ENCODE peak calls at places on chromosomes 12 and 14, in eight cellular contexts. One of them, this sample, is unnamed.
A peak's percentile ranks its signal among the peaks of the same experiment; 100 is the strongest.

GRCh38 chr12:41436076-41436475 is 248.0 kb downstream of the PDZRN4 start:
- DNase-seq in brain microvascular endothelial cell: no peak
- DNase-seq in HCT116: no peak
- DNase-seq in tibial artery: no peak
- DNase-seq in transverse colon: no peak
- DNase-seq in HFFc6: no peak
- DNase-seq in HFF-Myc: no peak
- DNase-seq in neural progenitor cell: no peak
- DNase-seq in this sample: no peak

GRCh38 chr14:86450075-86450474 is 920.1 kb downstream of the FLRT2 start:
- DNase-seq in brain microvascular endothelial cell: no peak
- DNase-seq in HCT116: no peak
- DNase-seq in tibial artery: no peak
- DNase-seq in transverse colon: no peak
- DNase-seq in HFFc6: peak; percentile 24
- DNase-seq in HFF-Myc: peak; percentile 9
- DNase-seq in neural progenitor cell: no peak
- DNase-seq in this sample: no peak

GRCh38 chr12:52821071-52821730 is 7.3 kb upstream of the KRT4 start:
- DNase-seq in brain microvascular endothelial cell: no peak
- DNase-seq in HCT116: no peak
- DNase-seq in tibial artery: no peak
- DNase-seq in transverse colon: no peak
- DNase-seq in HFFc6: no peak
- DNase-seq in HFF-Myc: no peak
- DNase-seq in neural progenitor cell: no peak
- DNase-seq in this sample: no peak

GRCh38 chr14:77909911-77910310 is 110.0 kb downstream of the ADCK1 start:
- DNase-seq in brain microvascular endothelial cell: no peak
- DNase-seq in HCT116: no peak
- DNase-seq in tibial artery: peak; percentile 24
- DNase-seq in transverse colon: no peak
- DNase-seq in HFFc6: no peak
- DNase-seq in HFF-Myc: no peak
- DNase-seq in neural progenitor cell: no peak
- DNase-seq in this sample: no peak

GRCh38 chr12:120115692-120116442 is 686 bp downstream of the RAB35 start:
- DNase-seq in brain microvascular endothelial cell: no peak
- DNase-seq in HCT116: peak; percentile 41
- DNase-seq in tibial artery: no peak
- DNase-seq in transverse colon: peak; percentile 53
- DNase-seq in HFFc6: peak; percentile 28
- DNase-seq in HFF-Myc: no peak
- DNase-seq in neural progenitor cell: no peak
- DNase-seq in this sample: no peak

GRCh38 chr12:48988030-48988649 is 10.0 kb downstream of the WNT1 start:
- DNase-seq in brain microvascular endothelial cell: peak; percentile 41
- DNase-seq in HCT116: no peak
- DNase-seq in tibial artery: no peak
- DNase-seq in transverse colon: peak; percentile 75
- DNase-seq in HFFc6: peak; percentile 25
- DNase-seq in HFF-Myc: no peak
- DNase-seq in neural progenitor cell: peak; percentile 87
- DNase-seq in this sample: peak; percentile 90

GRCh38 chr12:92553389-92553788 is 149.4 kb upstream of the PLEKHG7 start:
- DNase-seq in brain microvascular endothelial cell: no peak
- DNase-seq in HCT116: no peak
- DNase-seq in tibial artery: peak; percentile 73
- DNase-seq in transverse colon: no peak
- DNase-seq in HFFc6: no peak
- DNase-seq in HFF-Myc: no peak
- DNase-seq in neural progenitor cell: no peak
- DNase-seq in this sample: no peak

GRCh38 chr12:80101126-80101525 is 1.8 kb downstream of the OTOGL start:
- DNase-seq in brain microvascular endothelial cell: no peak
- DNase-seq in HCT116: no peak
- DNase-seq in tibial artery: no peak
- DNase-seq in transverse colon: no peak
- DNase-seq in HFFc6: no peak
- DNase-seq in HFF-Myc: no peak
- DNase-seq in neural progenitor cell: no peak
- DNase-seq in this sample: no peak

GRCh38 chr12:115619889-115620288 is 657.6 kb downstream of the MED13L start:
- DNase-seq in brain microvascular endothelial cell: no peak
- DNase-seq in HCT116: no peak
- DNase-seq in tibial artery: no peak
- DNase-seq in transverse colon: no peak
- DNase-seq in HFFc6: no peak
- DNase-seq in HFF-Myc: no peak
- DNase-seq in neural progenitor cell: no peak
- DNase-seq in this sample: no peak

GRCh38 chr14:99733551-99734405 is 49.7 kb downstream of the CYP46A1 start:
- DNase-seq in brain microvascular endothelial cell: no peak
- DNase-seq in HCT116: no peak
- DNase-seq in tibial artery: peak; percentile 79
- DNase-seq in transverse colon: peak; percentile 29
- DNase-seq in HFFc6: no peak
- DNase-seq in HFF-Myc: no peak
- DNase-seq in neural progenitor cell: no peak
- DNase-seq in this sample: peak; percentile 20

GRCh38 chr14:68979722-68980552 is 835 bp upstream of the ACTN1 start:
- DNase-seq in brain microvascular endothelial cell: no peak
- DNase-seq in HCT116: no peak
- DNase-seq in tibial artery: peak; percentile 84
- DNase-seq in transverse colon: peak; percentile 61
- DNase-seq in HFFc6: peak; percentile 36
- DNase-seq in HFF-Myc: no peak
- DNase-seq in neural progenitor cell: peak; percentile 86
- DNase-seq in this sample: no peak

GRCh38 chr12:78210494-78210860 is 379.8 kb downstream of the NAV3 start:
- DNase-seq in brain microvascular endothelial cell: no peak
- DNase-seq in HCT116: no peak
- DNase-seq in tibial artery: no peak
- DNase-seq in transverse colon: no peak
- DNase-seq in HFFc6: no peak
- DNase-seq in HFF-Myc: no peak
- DNase-seq in neural progenitor cell: no peak
- DNase-seq in this sample: no peak

GRCh38 chr12:104526320-104526719 is 69.6 kb downstream of the CHST11 start:
- DNase-seq in brain microvascular endothelial cell: no peak
- DNase-seq in HCT116: no peak
- DNase-seq in tibial artery: no peak
- DNase-seq in transverse colon: no peak
- DNase-seq in HFFc6: no peak
- DNase-seq in HFF-Myc: no peak
- DNase-seq in neural progenitor cell: peak; percentile 55
- DNase-seq in this sample: no peak

GRCh38 chr12:105083551-105084105 is 630 bp downstream of the ALDH1L2 start:
- DNase-seq in brain microvascular endothelial cell: peak; percentile 73
- DNase-seq in HCT116: no peak
- DNase-seq in tibial artery: peak; percentile 90
- DNase-seq in transverse colon: peak; percentile 48
- DNase-seq in HFFc6: peak; percentile 71
- DNase-seq in HFF-Myc: no peak
- DNase-seq in neural progenitor cell: peak; percentile 34
- DNase-seq in this sample: no peak

GRCh38 chr14:40413146-40413545 is 980.9 kb upstream of the FBXO33 start:
- DNase-seq in brain microvascular endothelial cell: no peak
- DNase-seq in HCT116: no peak
- DNase-seq in tibial artery: no peak
- DNase-seq in transverse colon: no peak
- DNase-seq in HFFc6: no peak
- DNase-seq in HFF-Myc: no peak
- DNase-seq in neural progenitor cell: no peak
- DNase-seq in this sample: no peak

GRCh38 chr14:40417777-40418401 is 985.7 kb upstream of the FBXO33 start:
- DNase-seq in brain microvascular endothelial cell: no peak
- DNase-seq in HCT116: peak; percentile 29
- DNase-seq in tibial artery: no peak
- DNase-seq in transverse colon: no peak
- DNase-seq in HFFc6: no peak
- DNase-seq in HFF-Myc: no peak
- DNase-seq in neural progenitor cell: peak; percentile 71
- DNase-seq in this sample: no peak
- TF ChIP-seq CTCF in brain microvascular endothelial cell: no peak
- TF ChIP-seq CTCF in HCT116: peak; percentile 15
- TF ChIP-seq CTCF in tibial artery: no peak
- TF ChIP-seq CTCF in transverse colon: no peak
- TF ChIP-seq CTCF in HFFc6: no peak
- TF ChIP-seq CTCF in HFF-Myc: peak; percentile 13
- TF ChIP-seq CTCF in neural progenitor cell: peak; percentile 83
- TF ChIP-seq CTCF in this sample: no peak

DNA sequence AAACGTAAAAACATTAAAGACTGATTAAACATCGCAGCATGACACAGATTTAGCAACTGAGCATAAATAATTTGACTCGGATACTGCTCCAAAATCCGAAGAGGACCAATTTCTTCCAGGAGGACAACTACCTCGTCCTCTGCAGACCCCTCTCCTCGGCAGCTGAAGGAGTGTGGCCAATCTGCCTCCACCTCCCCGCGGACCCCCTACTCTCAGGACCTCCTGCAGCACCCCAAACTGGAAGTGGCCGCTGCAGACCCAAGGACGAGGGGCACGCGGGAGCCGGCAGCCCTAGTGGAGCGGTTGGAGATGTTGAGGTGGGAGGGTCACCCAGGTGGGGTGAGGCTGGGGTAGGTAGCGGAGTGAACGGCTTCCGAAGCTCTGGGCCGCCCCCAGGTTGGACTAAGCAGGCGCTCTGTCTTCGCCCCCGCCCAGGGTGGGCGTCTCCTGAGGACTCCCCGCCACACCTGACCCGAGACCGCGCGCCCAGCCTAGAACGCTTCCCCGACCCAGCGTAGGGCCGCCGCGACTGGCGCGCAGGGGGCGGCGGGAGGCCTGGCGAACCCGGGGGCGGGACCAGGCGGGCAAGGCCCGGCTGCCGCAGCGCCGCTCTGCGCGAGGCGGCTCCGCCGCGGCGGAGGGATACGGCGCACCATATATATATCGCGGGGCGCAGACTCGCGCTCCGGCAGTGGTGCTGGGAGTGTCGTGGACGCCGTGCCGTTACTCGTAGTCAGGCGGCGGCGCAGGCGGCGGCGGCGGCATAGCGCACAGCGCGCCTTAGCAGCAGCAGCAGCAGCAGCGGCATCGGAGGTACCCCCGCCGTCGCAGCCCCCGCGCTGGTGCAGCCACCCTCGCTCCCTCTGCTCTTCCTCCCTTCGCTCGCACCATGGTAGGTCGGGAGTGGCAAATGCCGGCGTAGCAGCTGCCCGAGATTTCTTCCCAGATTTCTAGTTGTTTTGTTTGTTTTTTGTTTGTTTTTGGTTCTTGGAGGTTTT is at the start of gene CALM1:
- DNase-seq in brain microvascular endothelial cell: peak; percentile 81
- DNase-seq in HCT116: peak; percentile 89
- DNase-seq in tibial artery: peak; percentile 96
- DNase-seq in transverse colon: peak; percentile 97
- DNase-seq in HFFc6: peak; percentile 95
- DNase-seq in HFF-Myc: peak; percentile 69
- DNase-seq in neural progenitor cell: peak; percentile 96
- DNase-seq in this sample: peak; percentile 68
- TF ChIP-seq CTCF in brain microvascular endothelial cell: no peak
- TF ChIP-seq CTCF in HCT116: no peak
- TF ChIP-seq CTCF in tibial artery: peak; percentile 47
- TF ChIP-seq CTCF in transverse colon: no peak
- TF ChIP-seq CTCF in HFFc6: no peak
- TF ChIP-seq CTCF in HFF-Myc: no peak
- TF ChIP-seq CTCF in neural progenitor cell: no peak
- TF ChIP-seq CTCF in this sample: no peak

DNA sequence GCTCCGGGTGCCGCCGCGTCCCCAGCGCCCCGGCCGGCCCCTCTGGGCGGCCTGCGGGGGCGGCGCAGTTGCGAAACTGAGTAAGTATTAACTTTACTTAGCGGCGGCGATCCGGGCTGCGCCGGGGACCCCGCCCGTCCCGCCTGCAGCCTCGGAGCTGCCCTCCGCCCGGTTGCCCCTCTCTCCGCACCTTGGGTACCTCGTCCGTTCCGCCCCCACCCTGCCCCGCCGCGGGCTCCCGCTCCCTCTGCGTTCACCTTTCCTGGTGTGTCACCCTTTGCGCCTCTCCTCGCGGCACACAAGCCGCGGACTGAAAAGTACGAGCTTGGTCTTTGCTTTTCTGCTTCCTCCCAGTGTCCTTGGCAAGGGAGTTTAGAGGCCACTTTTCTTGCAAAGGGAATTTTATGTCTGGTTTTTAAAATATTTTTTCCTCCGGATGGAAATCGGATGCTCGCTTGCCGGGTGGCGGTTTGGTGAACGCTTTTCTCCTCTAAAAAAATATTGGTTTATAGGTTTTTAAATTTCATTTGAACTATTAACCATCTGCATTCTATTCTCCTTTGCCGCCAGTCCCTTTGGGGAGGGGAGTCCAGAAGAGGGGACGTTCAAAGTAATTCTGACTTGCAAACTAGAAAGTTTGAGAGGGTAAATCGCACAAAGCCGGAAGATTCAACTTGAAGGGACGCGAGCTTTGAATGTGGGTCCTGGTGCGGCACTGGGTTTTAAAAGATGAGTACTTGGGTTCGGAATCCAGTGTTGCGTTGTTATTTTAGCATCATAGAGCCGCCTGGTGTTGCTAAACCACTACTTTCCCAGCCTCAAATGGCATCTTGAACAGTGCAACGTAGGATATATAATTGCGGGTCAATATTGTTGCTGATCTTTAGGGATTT is 833 bp downstream of the RASSF8 start:
- DNase-seq in brain microvascular endothelial cell: peak; percentile 80
- DNase-seq in HCT116: no peak
- DNase-seq in tibial artery: peak; percentile 72
- DNase-seq in transverse colon: peak; percentile 31
- DNase-seq in HFFc6: peak; percentile 85
- DNase-seq in HFF-Myc: no peak
- DNase-seq in neural progenitor cell: peak; percentile 65
- DNase-seq in this sample: peak; percentile 40
- TF ChIP-seq CTCF in brain microvascular endothelial cell: peak; percentile 35
- TF ChIP-seq CTCF in HCT116: no peak
- TF ChIP-seq CTCF in tibial artery: no peak
- TF ChIP-seq CTCF in transverse colon: no peak
- TF ChIP-seq CTCF in HFFc6: peak; percentile 2
- TF ChIP-seq CTCF in HFF-Myc: no peak
- TF ChIP-seq CTCF in neural progenitor cell: no peak
- TF ChIP-seq CTCF in this sample: no peak

DNA sequence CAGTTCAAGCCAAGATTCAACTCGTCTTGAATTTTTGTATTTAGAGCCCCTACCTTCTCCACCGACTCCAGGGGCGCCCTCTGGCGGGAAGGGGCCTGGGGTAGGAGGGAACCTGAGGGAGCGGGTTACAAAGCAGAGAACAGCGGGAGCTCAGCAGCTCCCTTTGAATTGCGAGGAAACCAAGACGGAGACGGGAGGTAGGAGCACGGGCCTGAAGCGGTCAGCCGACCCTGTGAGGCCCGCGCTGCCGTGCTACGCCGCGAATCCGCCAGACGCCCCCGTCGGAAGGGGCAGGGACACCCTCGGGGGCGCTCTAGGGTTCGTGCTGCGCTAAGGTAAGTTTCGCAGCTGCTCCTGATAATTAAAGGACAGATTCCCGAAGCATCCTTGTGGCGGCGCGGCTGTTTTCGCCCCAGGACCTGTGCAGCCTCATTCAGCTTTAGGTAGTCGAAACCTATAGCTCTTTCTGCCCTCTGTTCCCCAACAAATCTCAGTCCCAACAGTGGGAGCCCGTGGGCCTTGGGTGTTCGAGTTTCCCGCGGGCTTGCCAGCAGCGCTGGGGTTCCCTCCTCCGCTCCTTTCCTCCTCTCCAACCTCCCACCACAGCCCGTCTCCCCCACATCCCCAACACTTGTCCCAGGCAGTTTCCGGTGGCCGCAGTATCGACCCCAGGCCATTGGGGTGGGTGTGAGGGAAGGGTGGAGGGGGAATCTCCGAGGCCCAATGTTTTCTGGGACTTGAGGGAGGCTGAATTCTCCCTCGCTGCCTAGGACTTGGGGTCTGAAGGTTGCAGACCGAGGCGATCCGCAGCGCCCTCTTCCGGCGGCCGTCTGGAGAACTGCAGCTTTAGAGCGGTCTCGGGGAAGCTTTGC is 5.1 kb upstream of the NKX2-1 start:
- DNase-seq in brain microvascular endothelial cell: no peak
- DNase-seq in HCT116: peak; percentile 65
- DNase-seq in tibial artery: no peak
- DNase-seq in transverse colon: peak; percentile 36
- DNase-seq in HFFc6: no peak
- DNase-seq in HFF-Myc: no peak
- DNase-seq in neural progenitor cell: peak; percentile 93
- DNase-seq in this sample: no peak
- TF ChIP-seq CTCF in brain microvascular endothelial cell: peak; percentile 57
- TF ChIP-seq CTCF in HCT116: peak; percentile 59
- TF ChIP-seq CTCF in tibial artery: no peak
- TF ChIP-seq CTCF in transverse colon: no peak
- TF ChIP-seq CTCF in HFFc6: peak; percentile 73
- TF ChIP-seq CTCF in HFF-Myc: peak; percentile 68
- TF ChIP-seq CTCF in neural progenitor cell: peak; percentile 82
- TF ChIP-seq CTCF in this sample: no peak

This sample was measured in omental fat pad.